ENCODE peak calls at places on chromosomes 2 and 18, in ten cellular contexts. One of them, this sample, is unnamed.
A peak's percentile ranks its signal among the peaks of the same experiment; 100 is the strongest.

GRCh38 chr2:100596465-100596864 is 33.7 kb downstream of the PDCL3 start:
- DNase-seq in NCI-H1092: no peak
- DNase-seq in lung microvascular endothelial cell: no peak
- DNase-seq in BJ: no peak
- DNase-seq in RWPE1: no peak
- DNase-seq in Peyer's patch: no peak
- DNase-seq in activated CD4-positive, CD25-positive, alpha-beta regulatory T cell: no peak
- DNase-seq in iPS DF 19.7: no peak
- DNase-seq in HS-5: no peak
- DNase-seq in activated naive CD8-positive, alpha-beta T cell treated with anti-CD3 and anti-CD28 coated beads, Interleukin-2, amount 50 U/mL, for 24 hours: no peak
- DNase-seq in this sample: no peak

GRCh38 chr18:43893001-43893637 is 615.8 kb upstream of the SYT4 start:
- DNase-seq in iPS DF 19.7: no peak
- DNase-seq in activated naive CD8-positive, alpha-beta T cell treated with anti-CD3 and anti-CD28 coated beads, Interleukin-2, amount 50 U/mL, for 24 hours: no peak
- DNase-seq in BJ: peak; percentile 82
- DNase-seq in Peyer's patch: no peak
- DNase-seq in NCI-H1092: no peak
- DNase-seq in RWPE1: no peak
- DNase-seq in lung microvascular endothelial cell: peak; percentile 53
- DNase-seq in HS-5: peak; percentile 85
- DNase-seq in activated CD4-positive, CD25-positive, alpha-beta regulatory T cell: no peak
- DNase-seq in this sample: no peak

GRCh38 chr18:46754661-46755292 is 2.1 kb downstream of the ST8SIA5 start:
- DNase-seq in lung microvascular endothelial cell: no peak
- DNase-seq in RWPE1: no peak
- DNase-seq in iPS DF 19.7: no peak
- DNase-seq in BJ: no peak
- DNase-seq in Peyer's patch: no peak
- DNase-seq in activated naive CD8-positive, alpha-beta T cell treated with anti-CD3 and anti-CD28 coated beads, Interleukin-2, amount 50 U/mL, for 24 hours: no peak
- DNase-seq in activated CD4-positive, CD25-positive, alpha-beta regulatory T cell: no peak
- DNase-seq in HS-5: no peak
- DNase-seq in NCI-H1092: peak; percentile 38
- DNase-seq in this sample: no peak

GRCh38 chr2:95268208-95269035 is 5.8 kb upstream of the PROM2 start:
- DNase-seq in BJ: no peak
- DNase-seq in lung microvascular endothelial cell: no peak
- DNase-seq in Peyer's patch: no peak
- DNase-seq in activated CD4-positive, CD25-positive, alpha-beta regulatory T cell: no peak
- DNase-seq in NCI-H1092: no peak
- DNase-seq in RWPE1: no peak
- DNase-seq in activated naive CD8-positive, alpha-beta T cell treated with anti-CD3 and anti-CD28 coated beads, Interleukin-2, amount 50 U/mL, for 24 hours: no peak
- DNase-seq in HS-5: no peak
- DNase-seq in iPS DF 19.7: no peak
- DNase-seq in this sample: peak; percentile 9

GRCh38 chr2:168545439-168546082 is 89.5 kb downstream of the CERS6 start:
- DNase-seq in Peyer's patch: no peak
- DNase-seq in iPS DF 19.7: no peak
- DNase-seq in activated naive CD8-positive, alpha-beta T cell treated with anti-CD3 and anti-CD28 coated beads, Interleukin-2, amount 50 U/mL, for 24 hours: no peak
- DNase-seq in NCI-H1092: no peak
- DNase-seq in HS-5: peak; percentile 84
- DNase-seq in lung microvascular endothelial cell: peak; percentile 59
- DNase-seq in activated CD4-positive, CD25-positive, alpha-beta regulatory T cell: no peak
- DNase-seq in RWPE1: peak; percentile 92
- DNase-seq in BJ: no peak
- DNase-seq in this sample: peak; percentile 40

GRCh38 chr2:236762628-236763027 is 193.0 kb downstream of the ACKR3 start:
- DNase-seq in Peyer's patch: no peak
- DNase-seq in NCI-H1092: no peak
- DNase-seq in lung microvascular endothelial cell: no peak
- DNase-seq in iPS DF 19.7: no peak
- DNase-seq in RWPE1: no peak
- DNase-seq in BJ: no peak
- DNase-seq in activated naive CD8-positive, alpha-beta T cell treated with anti-CD3 and anti-CD28 coated beads, Interleukin-2, amount 50 U/mL, for 24 hours: no peak
- DNase-seq in HS-5: no peak
- DNase-seq in activated CD4-positive, CD25-positive, alpha-beta regulatory T cell: no peak
- DNase-seq in this sample: no peak

GRCh38 chr2:164287041-164287440 is 334.2 kb downstream of the GRB14 start:
- DNase-seq in NCI-H1092: no peak
- DNase-seq in RWPE1: no peak
- DNase-seq in activated CD4-positive, CD25-positive, alpha-beta regulatory T cell: no peak
- DNase-seq in iPS DF 19.7: no peak
- DNase-seq in activated naive CD8-positive, alpha-beta T cell treated with anti-CD3 and anti-CD28 coated beads, Interleukin-2, amount 50 U/mL, for 24 hours: no peak
- DNase-seq in HS-5: no peak
- DNase-seq in BJ: no peak
- DNase-seq in lung microvascular endothelial cell: no peak
- DNase-seq in Peyer's patch: no peak
- DNase-seq in this sample: no peak

GRCh38 chr2:198483046-198483445 is 678.7 kb downstream of the PLCL1 start:
- DNase-seq in Peyer's patch: no peak
- DNase-seq in NCI-H1092: no peak
- DNase-seq in activated naive CD8-positive, alpha-beta T cell treated with anti-CD3 and anti-CD28 coated beads, Interleukin-2, amount 50 U/mL, for 24 hours: no peak
- DNase-seq in lung microvascular endothelial cell: no peak
- DNase-seq in iPS DF 19.7: no peak
- DNase-seq in HS-5: peak; percentile 9
- DNase-seq in activated CD4-positive, CD25-positive, alpha-beta regulatory T cell: no peak
- DNase-seq in RWPE1: no peak
- DNase-seq in BJ: no peak
- DNase-seq in this sample: no peak

GRCh38 chr2:218780026-218780425 is 1.9 kb upstream of the CYP27A1 start:
- DNase-seq in Peyer's patch: no peak
- DNase-seq in activated naive CD8-positive, alpha-beta T cell treated with anti-CD3 and anti-CD28 coated beads, Interleukin-2, amount 50 U/mL, for 24 hours: no peak
- DNase-seq in NCI-H1092: no peak
- DNase-seq in activated CD4-positive, CD25-positive, alpha-beta regulatory T cell: no peak
- DNase-seq in BJ: no peak
- DNase-seq in RWPE1: no peak
- DNase-seq in iPS DF 19.7: no peak
- DNase-seq in lung microvascular endothelial cell: no peak
- DNase-seq in HS-5: no peak
- DNase-seq in this sample: no peak

GRCh38 chr18:45320724-45321123 is 294.6 kb upstream of the SLC14A2 start:
- DNase-seq in HS-5: no peak
- DNase-seq in activated CD4-positive, CD25-positive, alpha-beta regulatory T cell: no peak
- DNase-seq in NCI-H1092: no peak
- DNase-seq in Peyer's patch: no peak
- DNase-seq in iPS DF 19.7: no peak
- DNase-seq in RWPE1: no peak
- DNase-seq in lung microvascular endothelial cell: no peak
- DNase-seq in BJ: no peak
- DNase-seq in activated naive CD8-positive, alpha-beta T cell treated with anti-CD3 and anti-CD28 coated beads, Interleukin-2, amount 50 U/mL, for 24 hours: no peak
- DNase-seq in this sample: no peak

GRCh38 chr2:62196278-62196901 is 475 bp downstream of the B3GNT2 start:
- DNase-seq in NCI-H1092: no peak
- DNase-seq in BJ: no peak
- DNase-seq in RWPE1: peak; percentile 46
- DNase-seq in activated naive CD8-positive, alpha-beta T cell treated with anti-CD3 and anti-CD28 coated beads, Interleukin-2, amount 50 U/mL, for 24 hours: peak; percentile 67
- DNase-seq in HS-5: no peak
- DNase-seq in iPS DF 19.7: no peak
- DNase-seq in Peyer's patch: peak; percentile 61
- DNase-seq in lung microvascular endothelial cell: no peak
- DNase-seq in activated CD4-positive, CD25-positive, alpha-beta regulatory T cell: peak; percentile 37
- DNase-seq in this sample: peak; percentile 59

GRCh38 chr2:145751634-145752033 is 1231.7 kb upstream of the ZEB2 start:
- DNase-seq in activated CD4-positive, CD25-positive, alpha-beta regulatory T cell: no peak
- DNase-seq in RWPE1: no peak
- DNase-seq in Peyer's patch: no peak
- DNase-seq in BJ: no peak
- DNase-seq in HS-5: no peak
- DNase-seq in iPS DF 19.7: peak; percentile 50
- DNase-seq in activated naive CD8-positive, alpha-beta T cell treated with anti-CD3 and anti-CD28 coated beads, Interleukin-2, amount 50 U/mL, for 24 hours: no peak
- DNase-seq in lung microvascular endothelial cell: peak; percentile 79
- DNase-seq in NCI-H1092: no peak
- DNase-seq in this sample: no peak

GRCh38 chr2:45256867-45257641 is 247.8 kb upstream of the SIX2 start:
- DNase-seq in BJ: no peak
- DNase-seq in iPS DF 19.7: peak; percentile 61
- DNase-seq in RWPE1: no peak
- DNase-seq in Peyer's patch: no peak
- DNase-seq in lung microvascular endothelial cell: no peak
- DNase-seq in HS-5: no peak
- DNase-seq in activated naive CD8-positive, alpha-beta T cell treated with anti-CD3 and anti-CD28 coated beads, Interleukin-2, amount 50 U/mL, for 24 hours: no peak
- DNase-seq in activated CD4-positive, CD25-positive, alpha-beta regulatory T cell: no peak
- DNase-seq in NCI-H1092: peak; percentile 56
- DNase-seq in this sample: no peak

GRCh38 chr2:44479127-44479887 is 117.6 kb downstream of the CAMKMT start:
- DNase-seq in activated CD4-positive, CD25-positive, alpha-beta regulatory T cell: no peak
- DNase-seq in lung microvascular endothelial cell: peak; percentile 88
- DNase-seq in iPS DF 19.7: peak; percentile 78
- DNase-seq in Peyer's patch: peak; percentile 18
- DNase-seq in RWPE1: peak; percentile 71
- DNase-seq in activated naive CD8-positive, alpha-beta T cell treated with anti-CD3 and anti-CD28 coated beads, Interleukin-2, amount 50 U/mL, for 24 hours: peak; percentile 18
- DNase-seq in HS-5: peak; percentile 72
- DNase-seq in BJ: peak; percentile 28
- DNase-seq in NCI-H1092: peak; percentile 59
- DNase-seq in this sample: peak; percentile 51

GRCh38 chr18:63444567-63444966 is 22.3 kb upstream of the VPS4B start:
- DNase-seq in NCI-H1092: no peak
- DNase-seq in BJ: peak; percentile 47
- DNase-seq in iPS DF 19.7: no peak
- DNase-seq in activated naive CD8-positive, alpha-beta T cell treated with anti-CD3 and anti-CD28 coated beads, Interleukin-2, amount 50 U/mL, for 24 hours: no peak
- DNase-seq in RWPE1: peak; percentile 81
- DNase-seq in HS-5: peak; percentile 59
- DNase-seq in lung microvascular endothelial cell: peak; percentile 54
- DNase-seq in Peyer's patch: no peak
- DNase-seq in activated CD4-positive, CD25-positive, alpha-beta regulatory T cell: no peak
- DNase-seq in this sample: peak; percentile 4

GRCh38 chr2:203720922-203721672 is 14.7 kb downstream of the CD28 start:
- DNase-seq in activated CD4-positive, CD25-positive, alpha-beta regulatory T cell: no peak
- DNase-seq in iPS DF 19.7: no peak
- DNase-seq in NCI-H1092: no peak
- DNase-seq in RWPE1: no peak
- DNase-seq in Peyer's patch: no peak
- DNase-seq in activated naive CD8-positive, alpha-beta T cell treated with anti-CD3 and anti-CD28 coated beads, Interleukin-2, amount 50 U/mL, for 24 hours: no peak
- DNase-seq in HS-5: no peak
- DNase-seq in BJ: no peak
- DNase-seq in lung microvascular endothelial cell: no peak
- DNase-seq in this sample: no peak

GRCh38 chr18:47679864-47680263 is 250.6 kb downstream of the SMAD2 start:
- DNase-seq in BJ: no peak
- DNase-seq in Peyer's patch: peak; percentile 49
- DNase-seq in HS-5: no peak
- DNase-seq in RWPE1: no peak
- DNase-seq in iPS DF 19.7: no peak
- DNase-seq in activated naive CD8-positive, alpha-beta T cell treated with anti-CD3 and anti-CD28 coated beads, Interleukin-2, amount 50 U/mL, for 24 hours: no peak
- DNase-seq in NCI-H1092: no peak
- DNase-seq in lung microvascular endothelial cell: no peak
- DNase-seq in activated CD4-positive, CD25-positive, alpha-beta regulatory T cell: no peak
- DNase-seq in this sample: no peak

GRCh38 chr2:106866636-106867035 is 19.3 kb downstream of the ST6GAL2 start:
- DNase-seq in HS-5: no peak
- DNase-seq in activated naive CD8-positive, alpha-beta T cell treated with anti-CD3 and anti-CD28 coated beads, Interleukin-2, amount 50 U/mL, for 24 hours: no peak
- DNase-seq in NCI-H1092: no peak
- DNase-seq in iPS DF 19.7: no peak
- DNase-seq in BJ: no peak
- DNase-seq in Peyer's patch: no peak
- DNase-seq in lung microvascular endothelial cell: no peak
- DNase-seq in activated CD4-positive, CD25-positive, alpha-beta regulatory T cell: no peak
- DNase-seq in RWPE1: no peak
- DNase-seq in this sample: no peak

GRCh38 chr2:150526827-150527226 is 39.4 kb upstream of the RND3 start:
- DNase-seq in NCI-H1092: no peak
- DNase-seq in activated CD4-positive, CD25-positive, alpha-beta regulatory T cell: no peak
- DNase-seq in Peyer's patch: no peak
- DNase-seq in BJ: peak; percentile 92
- DNase-seq in lung microvascular endothelial cell: peak; percentile 90
- DNase-seq in iPS DF 19.7: no peak
- DNase-seq in RWPE1: peak; percentile 87
- DNase-seq in HS-5: peak; percentile 93
- DNase-seq in activated naive CD8-positive, alpha-beta T cell treated with anti-CD3 and anti-CD28 coated beads, Interleukin-2, amount 50 U/mL, for 24 hours: no peak
- DNase-seq in this sample: no peak

GRCh38 chr2:166632616-166633015 is 138.6 kb upstream of the SCN7A start:
- DNase-seq in NCI-H1092: no peak
- DNase-seq in Peyer's patch: no peak
- DNase-seq in BJ: peak; percentile 42
- DNase-seq in iPS DF 19.7: no peak
- DNase-seq in lung microvascular endothelial cell: no peak
- DNase-seq in activated CD4-positive, CD25-positive, alpha-beta regulatory T cell: no peak
- DNase-seq in RWPE1: no peak
- DNase-seq in HS-5: no peak
- DNase-seq in activated naive CD8-positive, alpha-beta T cell treated with anti-CD3 and anti-CD28 coated beads, Interleukin-2, amount 50 U/mL, for 24 hours: no peak
- DNase-seq in this sample: no peak

GRCh38 chr2:20008703-20009102 is 3.8 kb downstream of the MATN3 start:
- DNase-seq in lung microvascular endothelial cell: no peak
- DNase-seq in NCI-H1092: no peak
- DNase-seq in BJ: no peak
- DNase-seq in HS-5: no peak
- DNase-seq in activated naive CD8-positive, alpha-beta T cell treated with anti-CD3 and anti-CD28 coated beads, Interleukin-2, amount 50 U/mL, for 24 hours: no peak
- DNase-seq in RWPE1: no peak
- DNase-seq in iPS DF 19.7: no peak
- DNase-seq in Peyer's patch: no peak
- DNase-seq in activated CD4-positive, CD25-positive, alpha-beta regulatory T cell: no peak
- DNase-seq in this sample: no peak

GRCh38 chr18:32351014-32351413 is 119.7 kb downstream of the GAREM1 start:
- DNase-seq in activated naive CD8-positive, alpha-beta T cell treated with anti-CD3 and anti-CD28 coated beads, Interleukin-2, amount 50 U/mL, for 24 hours: no peak
- DNase-seq in NCI-H1092: no peak
- DNase-seq in HS-5: no peak
- DNase-seq in lung microvascular endothelial cell: no peak
- DNase-seq in Peyer's patch: no peak
- DNase-seq in iPS DF 19.7: no peak
- DNase-seq in BJ: peak; percentile 6
- DNase-seq in RWPE1: no peak
- DNase-seq in activated CD4-positive, CD25-positive, alpha-beta regulatory T cell: no peak
- DNase-seq in this sample: no peak

GRCh38 chr2:192070099-192070498 is 124.6 kb downstream of the TMEFF2 start:
- DNase-seq in BJ: no peak
- DNase-seq in lung microvascular endothelial cell: no peak
- DNase-seq in activated naive CD8-positive, alpha-beta T cell treated with anti-CD3 and anti-CD28 coated beads, Interleukin-2, amount 50 U/mL, for 24 hours: no peak
- DNase-seq in NCI-H1092: no peak
- DNase-seq in RWPE1: no peak
- DNase-seq in iPS DF 19.7: no peak
- DNase-seq in HS-5: no peak
- DNase-seq in Peyer's patch: no peak
- DNase-seq in activated CD4-positive, CD25-positive, alpha-beta regulatory T cell: no peak
- DNase-seq in this sample: no peak

GRCh38 chr18:36298113-36298701 is 694 bp downstream of the FHOD3 start:
- DNase-seq in HS-5: no peak
- DNase-seq in iPS DF 19.7: no peak
- DNase-seq in activated CD4-positive, CD25-positive, alpha-beta regulatory T cell: no peak
- DNase-seq in BJ: no peak
- DNase-seq in RWPE1: no peak
- DNase-seq in NCI-H1092: no peak
- DNase-seq in activated naive CD8-positive, alpha-beta T cell treated with anti-CD3 and anti-CD28 coated beads, Interleukin-2, amount 50 U/mL, for 24 hours: peak; percentile 6
- DNase-seq in Peyer's patch: no peak
- DNase-seq in lung microvascular endothelial cell: no peak
- DNase-seq in this sample: no peak

GRCh38 chr2:71682341-71682740 is 229.0 kb downstream of the DYSF start:
- DNase-seq in activated CD4-positive, CD25-positive, alpha-beta regulatory T cell: no peak
- DNase-seq in NCI-H1092: no peak
- DNase-seq in BJ: no peak
- DNase-seq in activated naive CD8-positive, alpha-beta T cell treated with anti-CD3 and anti-CD28 coated beads, Interleukin-2, amount 50 U/mL, for 24 hours: no peak
- DNase-seq in lung microvascular endothelial cell: no peak
- DNase-seq in iPS DF 19.7: no peak
- DNase-seq in RWPE1: no peak
- DNase-seq in HS-5: no peak
- DNase-seq in Peyer's patch: no peak
- DNase-seq in this sample: no peak

GRCh38 chr18:36315736-36316135 is 18.2 kb downstream of the FHOD3 start:
- DNase-seq in Peyer's patch: no peak
- DNase-seq in lung microvascular endothelial cell: peak; percentile 43
- DNase-seq in RWPE1: no peak
- DNase-seq in NCI-H1092: no peak
- DNase-seq in activated CD4-positive, CD25-positive, alpha-beta regulatory T cell: no peak
- DNase-seq in BJ: no peak
- DNase-seq in activated naive CD8-positive, alpha-beta T cell treated with anti-CD3 and anti-CD28 coated beads, Interleukin-2, amount 50 U/mL, for 24 hours: no peak
- DNase-seq in iPS DF 19.7: no peak
- DNase-seq in HS-5: no peak
- DNase-seq in this sample: no peak

GRCh38 chr2:195580156-195580555 is 76.9 kb upstream of the SLC39A10 start:
- DNase-seq in HS-5: no peak
- DNase-seq in activated CD4-positive, CD25-positive, alpha-beta regulatory T cell: no peak
- DNase-seq in Peyer's patch: no peak
- DNase-seq in lung microvascular endothelial cell: no peak
- DNase-seq in NCI-H1092: no peak
- DNase-seq in BJ: no peak
- DNase-seq in activated naive CD8-positive, alpha-beta T cell treated with anti-CD3 and anti-CD28 coated beads, Interleukin-2, amount 50 U/mL, for 24 hours: no peak
- DNase-seq in iPS DF 19.7: no peak
- DNase-seq in RWPE1: no peak
- DNase-seq in this sample: no peak

GRCh38 chr2:112153501-112153900 is 15.3 kb downstream of the FBLN7 start:
- DNase-seq in RWPE1: no peak
- DNase-seq in NCI-H1092: no peak
- DNase-seq in iPS DF 19.7: no peak
- DNase-seq in activated CD4-positive, CD25-positive, alpha-beta regulatory T cell: no peak
- DNase-seq in HS-5: no peak
- DNase-seq in Peyer's patch: peak; percentile 5
- DNase-seq in activated naive CD8-positive, alpha-beta T cell treated with anti-CD3 and anti-CD28 coated beads, Interleukin-2, amount 50 U/mL, for 24 hours: no peak
- DNase-seq in lung microvascular endothelial cell: no peak
- DNase-seq in BJ: no peak
- DNase-seq in this sample: no peak